ENCODE peak calls at places on chromosome X, in four cellular contexts. One of them, this sample, is unnamed.

GRCh38 chrX:151738751-151739150 is 4.2 kb downstream of the CNGA2 start:
- DNase-seq in heart left ventricle: no peak
- DNase-seq in uterus: no peak
- DNase-seq in IMR-90: no peak
- DNase-seq in this sample: no peak

GRCh38 chrX:31126205-31126604 is 54.4 kb upstream of the FTHL17 start:
- DNase-seq in heart left ventricle: no peak
- DNase-seq in uterus: no peak
- DNase-seq in IMR-90: peak
- DNase-seq in this sample: no peak

GRCh38 chrX:9231491-9231890 is 197.6 kb upstream of the FAM9B start:
- DNase-seq in heart left ventricle: no peak
- DNase-seq in uterus: no peak
- DNase-seq in IMR-90: peak
- DNase-seq in this sample: no peak

GRCh38 chrX:51641421-51642021 is 22.8 kb upstream of the CENPVL3 start:
- DNase-seq in heart left ventricle: no peak
- DNase-seq in uterus: no peak
- DNase-seq in IMR-90: peak
- DNase-seq in this sample: no peak

GRCh38 chrX:111095974-111096870 is at the start of gene PAK3:
- DNase-seq in heart left ventricle: peak
- DNase-seq in uterus: peak
- DNase-seq in IMR-90: peak
- DNase-seq in this sample: no peak

GRCh38 chrX:149950681-149951080 is 12.4 kb upstream of the EOLA2 start:
- DNase-seq in heart left ventricle: no peak
- DNase-seq in uterus: no peak
- DNase-seq in IMR-90: peak
- DNase-seq in this sample: peak

GRCh38 chrX:3268804-3269203 is 77.6 kb downstream of the MXRA5 start:
- DNase-seq in heart left ventricle: no peak
- DNase-seq in uterus: no peak
- DNase-seq in IMR-90: peak
- DNase-seq in this sample: no peak

GRCh38 chrX:110081740-110082139 is 78.8 kb downstream of the TMEM164 start:
- DNase-seq in heart left ventricle: peak
- DNase-seq in uterus: no peak
- DNase-seq in IMR-90: peak
- DNase-seq in this sample: peak

GRCh38 chrX:136065044-136065671 is 79.9 kb downstream of the SLC9A6 start:
- DNase-seq in heart left ventricle: peak
- DNase-seq in uterus: peak
- DNase-seq in IMR-90: peak
- DNase-seq in this sample: no peak

GRCh38 chrX:118459494-118459893 is 36.1 kb upstream of the DOCK11 start:
- DNase-seq in heart left ventricle: no peak
- DNase-seq in uterus: no peak
- DNase-seq in IMR-90: peak
- DNase-seq in this sample: peak

GRCh38 chrX:15797707-15798106 is 7.4 kb downstream of the ZRSR2 start:
- DNase-seq in heart left ventricle: no peak
- DNase-seq in uterus: no peak
- DNase-seq in IMR-90: peak
- DNase-seq in this sample: no peak

GRCh38 chrX:3548743-3549441 is 164.6 kb downstream of the PRKX start:
- DNase-seq in heart left ventricle: peak
- DNase-seq in uterus: no peak
- DNase-seq in IMR-90: peak
- DNase-seq in this sample: no peak

GRCh38 chrX:132651411-132652086 is 162.7 kb upstream of the MBNL3 start:
- DNase-seq in heart left ventricle: no peak
- DNase-seq in uterus: no peak
- DNase-seq in IMR-90: peak
- DNase-seq in this sample: no peak

GRCh38 chrX:150655713-150656266 is 37.4 kb upstream of the MTMR1 start:
- DNase-seq in heart left ventricle: no peak
- DNase-seq in uterus: no peak
- DNase-seq in IMR-90: no peak
- DNase-seq in this sample: no peak

GRCh38 chrX:19599253-19599652 is 83.9 kb upstream of the MAP3K15 start:
- DNase-seq in heart left ventricle: no peak
- DNase-seq in uterus: no peak
- DNase-seq in IMR-90: no peak
- DNase-seq in this sample: no peak

GRCh38 chrX:9902651-9903050 is 64.5 kb upstream of the CLDN34 start:
- DNase-seq in heart left ventricle: no peak
- DNase-seq in uterus: no peak
- DNase-seq in IMR-90: peak
- DNase-seq in this sample: no peak

GRCh38 chrX:78753571-78753970 is 6.1 kb downstream of the LPAR4 start:
- DNase-seq in heart left ventricle: no peak
- DNase-seq in uterus: no peak
- DNase-seq in IMR-90: no peak
- DNase-seq in this sample: no peak

GRCh38 chrX:69618803-69619202 is 2.9 kb downstream of the EDA start:
- DNase-seq in heart left ventricle: peak
- DNase-seq in uterus: no peak
- DNase-seq in IMR-90: peak
- DNase-seq in this sample: no peak

GRCh38 chrX:151505796-151506195 is 57.7 kb upstream of the PASD1 start:
- DNase-seq in heart left ventricle: peak
- DNase-seq in uterus: no peak
- DNase-seq in IMR-90: no peak
- DNase-seq in this sample: no peak

GRCh38 chrX:8084023-8084422 is 87.0 kb downstream of the VCX2 start:
- DNase-seq in heart left ventricle: no peak
- DNase-seq in uterus: no peak
- DNase-seq in IMR-90: peak
- DNase-seq in this sample: no peak

GRCh38 chrX:97126020-97126419 is 242.3 kb downstream of the RPA4 start:
- DNase-seq in heart left ventricle: no peak
- DNase-seq in uterus: no peak
- DNase-seq in IMR-90: peak
- DNase-seq in this sample: no peak

DNA sequence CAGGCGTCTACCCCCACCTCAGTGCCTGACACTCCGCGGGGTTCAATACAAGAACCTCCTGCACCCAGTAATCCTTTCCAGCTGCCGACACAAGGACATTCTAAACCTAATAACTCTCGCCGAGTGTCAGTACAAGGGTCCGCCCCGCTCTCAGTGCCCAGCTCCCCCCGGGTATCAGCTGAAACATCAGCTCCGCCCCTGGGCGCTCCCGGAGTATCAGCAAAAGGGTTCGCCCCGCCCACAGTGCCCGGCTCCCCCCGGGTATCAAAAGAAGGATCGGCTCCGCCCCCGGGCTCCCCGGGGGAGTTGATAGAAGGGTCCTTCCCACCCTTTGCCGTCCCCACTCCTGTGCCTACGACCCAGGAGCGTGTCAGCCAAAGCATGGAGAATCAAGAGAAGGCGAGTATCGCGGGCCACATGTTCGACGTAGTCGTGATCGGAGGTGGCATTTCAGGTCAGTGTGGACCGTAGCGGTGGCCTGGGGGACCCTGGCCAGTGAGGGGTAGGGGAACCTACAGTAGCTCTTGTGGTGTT is at the start of gene MAOA:
- DNase-seq in heart left ventricle: peak
- DNase-seq in uterus: peak
- DNase-seq in IMR-90: no peak
- DNase-seq in this sample: no peak
- TF ChIP-seq POLR2A in heart left ventricle: peak
- TF ChIP-seq POLR2A in uterus: peak
- TF ChIP-seq POLR2A in IMR-90: no peak
- TF ChIP-seq POLR2A in this sample: no peak

GRCh38 chrX:48801281-48802088 is at the start of gene HDAC6:
- DNase-seq in heart left ventricle: peak
- DNase-seq in uterus: peak
- DNase-seq in IMR-90: peak
- DNase-seq in this sample: peak

GRCh38 chrX:48800574-48801280 is 1.1 kb upstream of the HDAC6 start:
- DNase-seq in heart left ventricle: no peak
- DNase-seq in uterus: no peak
- DNase-seq in IMR-90: no peak
- DNase-seq in this sample: no peak

GRCh38 chrX:48806088-48806487 is 4.2 kb downstream of the HDAC6 start:
- DNase-seq in heart left ventricle: no peak
- DNase-seq in uterus: no peak
- DNase-seq in IMR-90: no peak
- DNase-seq in this sample: no peak

GRCh38 chrX:48802813-48803261 is 970 bp downstream of the HDAC6 start:
- DNase-seq in heart left ventricle: no peak
- DNase-seq in uterus: no peak
- DNase-seq in IMR-90: no peak
- DNase-seq in this sample: no peak

DNA sequence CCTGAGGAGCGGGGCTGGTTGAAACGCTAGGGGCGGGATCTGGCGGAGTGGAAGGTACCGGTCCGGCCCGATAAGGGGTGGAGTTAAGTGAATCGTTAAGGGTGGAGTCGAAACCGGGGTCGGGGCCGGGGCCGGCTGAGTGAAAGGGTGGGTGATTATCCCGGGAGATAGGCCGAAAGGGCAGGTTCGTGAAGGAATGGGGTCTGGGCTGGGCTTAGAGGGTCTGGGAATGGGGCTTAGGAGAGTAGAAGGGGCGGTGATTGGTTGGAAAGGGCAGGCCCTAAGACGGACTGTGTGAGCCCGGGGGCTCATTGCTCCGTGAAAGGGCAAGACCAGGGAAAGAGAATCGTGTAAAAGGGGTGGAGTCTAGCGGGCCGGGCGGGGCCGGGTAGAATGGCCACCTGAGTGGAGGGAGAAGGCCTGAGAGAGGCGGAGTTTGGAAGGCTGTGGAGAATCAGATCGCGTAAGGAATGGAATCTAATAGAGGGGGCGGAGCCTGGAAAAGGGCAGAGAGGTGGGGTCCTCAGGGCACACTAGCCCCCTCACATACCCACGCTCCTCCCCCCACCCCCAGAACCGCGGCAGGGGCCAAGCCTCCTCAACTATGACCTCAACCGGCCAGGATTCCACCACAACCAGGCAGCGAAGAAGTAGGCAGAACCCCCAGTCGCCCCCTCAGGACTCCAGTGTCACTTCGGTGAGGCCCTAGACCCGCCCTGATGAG is 384 bp downstream of the HDAC6 start:
- DNase-seq in heart left ventricle: peak
- DNase-seq in uterus: peak
- DNase-seq in IMR-90: peak
- DNase-seq in this sample: peak
- TF ChIP-seq POLR2A in heart left ventricle: peak
- TF ChIP-seq POLR2A in uterus: peak
- TF ChIP-seq POLR2A in IMR-90: peak
- TF ChIP-seq POLR2A in this sample: no peak

GRCh38 chrX:85003655-85004244 is at the start of gene APOOL:
- DNase-seq in heart left ventricle: peak
- DNase-seq in uterus: peak
- DNase-seq in IMR-90: peak
- DNase-seq in this sample: peak
- TF ChIP-seq POLR2A in heart left ventricle: no peak
- TF ChIP-seq POLR2A in uterus: no peak
- TF ChIP-seq POLR2A in IMR-90: no peak
- TF ChIP-seq POLR2A in this sample: no peak

GRCh38 chrX:54184474-54184873 is 1.4 kb upstream of the FAM120C start:
- DNase-seq in heart left ventricle: no peak
- DNase-seq in uterus: no peak
- DNase-seq in IMR-90: no peak
- DNase-seq in this sample: no peak

GRCh38 chrX:54182864-54183613 is at the start of gene FAM120C:
- DNase-seq in heart left ventricle: peak
- DNase-seq in uterus: peak
- DNase-seq in IMR-90: peak
- DNase-seq in this sample: peak

GRCh38 chrX:54181196-54181953 is 1.7 kb downstream of the FAM120C start:
- DNase-seq in heart left ventricle: no peak
- DNase-seq in uterus: no peak
- DNase-seq in IMR-90: peak
- DNase-seq in this sample: no peak

GRCh38 chrX:54180403-54180802 is 2.7 kb downstream of the FAM120C start:
- DNase-seq in heart left ventricle: no peak
- DNase-seq in uterus: no peak
- DNase-seq in IMR-90: peak
- DNase-seq in this sample: no peak

DNA sequence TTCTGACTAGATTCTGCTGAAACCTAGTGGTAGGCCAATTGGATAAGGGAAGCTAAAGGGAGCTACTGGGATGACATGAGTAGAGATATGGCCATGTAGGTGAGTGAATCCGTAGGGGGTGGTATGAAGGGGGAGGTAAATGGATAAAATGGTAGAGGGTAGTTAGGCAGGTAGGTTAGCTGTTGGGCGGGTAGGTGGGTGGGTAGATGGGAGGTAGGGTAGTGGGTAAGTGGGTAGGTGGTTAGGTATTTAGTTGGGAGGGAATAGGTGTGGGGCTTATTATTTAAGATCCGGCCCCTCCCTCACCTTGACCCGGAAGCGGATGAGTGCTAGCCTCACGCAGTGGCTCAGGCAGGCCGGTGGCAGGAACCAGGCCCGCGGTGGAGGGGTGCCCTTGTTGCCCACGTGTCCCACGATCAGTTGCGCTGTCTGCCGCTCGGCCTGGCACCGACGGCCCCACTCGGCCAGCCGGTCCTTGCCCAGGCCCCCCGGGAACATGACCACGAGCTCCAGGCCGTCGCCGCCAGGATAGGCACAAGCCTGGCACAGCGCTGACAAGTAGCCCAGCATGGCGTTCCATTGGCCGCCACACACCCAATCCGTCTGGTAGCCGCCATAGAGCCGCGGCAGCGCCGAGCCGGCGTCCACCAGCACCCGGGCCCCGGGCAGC is 725 bp downstream of the FAM120C start:
- DNase-seq in heart left ventricle: peak
- DNase-seq in uterus: peak
- DNase-seq in IMR-90: no peak
- DNase-seq in this sample: no peak
- TF ChIP-seq POLR2A in heart left ventricle: peak
- TF ChIP-seq POLR2A in uterus: no peak
- TF ChIP-seq POLR2A in IMR-90: no peak
- TF ChIP-seq POLR2A in this sample: peak

GRCh38 chrX:46597774-46598173 is 24.2 kb downstream of the CHST7 start:
- DNase-seq in heart left ventricle: no peak
- DNase-seq in uterus: no peak
- DNase-seq in IMR-90: no peak
- DNase-seq in this sample: no peak
- TF ChIP-seq POLR2A in heart left ventricle: no peak
- TF ChIP-seq POLR2A in uterus: no peak
- TF ChIP-seq POLR2A in IMR-90: no peak
- TF ChIP-seq POLR2A in this sample: no peak

This sample was measured in H54.